ENCODE peak calls at places on chromosomes 2 and 18, in nine cellular contexts. J is heart left ventricle, D is IMR-90, W is right lobe of liver, A is AG10803, N is foreskin fibroblast, P is uterus, F is epithelial cell of proximal tubule, M is coronary artery. Y is an unnamed sample.

GRCh38 chr2:136670-137069 is 90.4 kb upstream of the FAM110C start:
- DNase-seq in J (no peak), F (no peak), D (no peak), A (no peak), P (no peak), N (no peak), M (no peak), W (no peak), Y (no peak)

GRCh38 chr2:22691666-22692065 is 693.3 kb upstream of the KLHL29 start:
- DNase-seq in M (no peak), A (no peak), D (no peak), P (no peak), N (no peak), J (no peak), W (no peak), F (no peak), Y (no peak)

GRCh38 chr18:48924621-48925601 is 25.9 kb downstream of the SMAD7 start:
- DNase-seq in J (no peak), D (no peak), N (no peak), A (no peak), F (no peak), P (no peak), M (no peak), W (no peak), Y (no peak)

GRCh38 chr2:133966720-133967304 is 287.1 kb upstream of the MGAT5 start:
- DNase-seq in M (no peak), N (no peak), J (no peak), A (no peak), P (no peak), W (no peak), F (no peak), D (no peak), Y (no peak)

GRCh38 chr18:3511980-3512379 is 62.0 kb downstream of the TGIF1 start:
- DNase-seq in P (no peak), W (no peak), D (peak), M (no peak), J (no peak), F (peak), N (peak), A (peak), Y (peak)

GRCh38 chr2:77169426-77169825 is 352.8 kb downstream of the LRRTM4 start:
- DNase-seq in J (no peak), M (no peak), D (no peak), F (no peak), W (no peak), P (no peak), N (no peak), A (no peak), Y (no peak)

GRCh38 chr18:74645717-74646116 is 48.0 kb downstream of the ZNF407 start:
- DNase-seq in W (no peak), M (no peak), J (no peak), P (no peak), F (peak), A (peak), D (peak), N (peak), Y (peak)

GRCh38 chr2:216188956-216189355 is 79.8 kb downstream of the XRCC5 start:
- DNase-seq in D (peak), F (no peak), A (peak), J (no peak), M (no peak), P (no peak), N (peak), W (no peak), Y (peak)

GRCh38 chr2:172863341-172863740 is 127.7 kb downstream of the RAPGEF4 start:
- DNase-seq in D (no peak), F (no peak), M (no peak), W (no peak), J (no peak), A (no peak), N (no peak), P (no peak), Y (no peak)

GRCh38 chr2:23199115-23199918 is 185.7 kb upstream of the KLHL29 start:
- DNase-seq in W (no peak), M (no peak), N (peak), A (peak), F (no peak), D (peak), P (no peak), J (no peak), Y (peak)

GRCh38 chr2:134933732-134934131 is 15.1 kb downstream of the CCNT2 start:
- DNase-seq in J (no peak), N (no peak), W (no peak), M (no peak), A (no peak), F (no peak), D (no peak), P (no peak), Y (no peak)

GRCh38 chr2:46984642-46985476 is 69.3 kb upstream of the MCFD2 start:
- DNase-seq in W (no peak), D (peak), J (peak), P (peak), A (peak), N (peak), M (peak), F (peak), Y (peak)

GRCh38 chr2:237604960-237605359 is 14.4 kb upstream of the RAB17 start:
- DNase-seq in F (no peak), D (peak), M (no peak), P (no peak), J (no peak), W (no peak), A (peak), N (no peak), Y (peak)
- TF ChIP-seq CTCF in F (peak), D (peak), M (no peak), P (no peak), J (no peak), W (peak), A (peak), N (peak), Y (peak)

DNA sequence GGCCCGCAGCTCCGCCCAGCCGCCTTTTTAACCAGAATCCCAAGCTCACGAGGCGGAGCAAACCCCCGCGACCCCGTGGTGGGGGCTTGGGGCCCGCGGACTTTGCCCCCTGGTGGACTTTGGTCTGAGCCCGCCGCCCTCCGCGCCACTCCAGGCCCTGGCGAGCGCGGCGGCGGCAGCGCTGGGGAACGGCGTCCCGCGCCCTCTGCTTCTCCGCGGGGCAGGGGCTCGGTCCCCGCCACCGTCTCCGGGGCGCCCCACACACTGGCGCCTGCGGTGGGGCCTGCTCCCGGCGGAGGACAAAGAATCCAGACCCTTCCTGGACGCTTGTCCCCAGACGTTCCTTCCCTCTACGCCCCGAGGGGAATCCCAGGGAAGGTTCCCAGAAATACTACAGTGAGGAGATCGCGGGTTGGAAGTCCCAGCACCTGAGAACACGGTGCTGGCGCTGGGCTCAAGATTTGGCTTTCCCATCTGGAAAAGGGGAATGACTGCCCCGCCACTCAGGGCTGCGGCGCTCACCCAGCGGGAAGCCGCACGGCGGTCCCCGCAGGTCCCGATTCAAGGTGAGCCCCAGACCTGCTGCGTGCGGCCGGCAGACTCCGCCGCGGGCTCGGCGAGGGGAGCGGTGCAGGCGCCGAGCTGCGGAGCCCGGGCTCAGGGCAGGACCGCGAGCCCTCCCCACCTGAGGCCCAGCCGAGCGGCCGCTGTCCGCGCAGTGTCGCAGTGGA is at the start of gene HAAO:
- DNase-seq in W (peak), J (peak), P (peak), N (no peak), M (no peak), F (no peak), D (no peak), A (no peak), Y (no peak)
- TF ChIP-seq CTCF in W (peak), J (peak), P (no peak), N (no peak), M (no peak), F (no peak), D (no peak), A (no peak), Y (peak)

DNA sequence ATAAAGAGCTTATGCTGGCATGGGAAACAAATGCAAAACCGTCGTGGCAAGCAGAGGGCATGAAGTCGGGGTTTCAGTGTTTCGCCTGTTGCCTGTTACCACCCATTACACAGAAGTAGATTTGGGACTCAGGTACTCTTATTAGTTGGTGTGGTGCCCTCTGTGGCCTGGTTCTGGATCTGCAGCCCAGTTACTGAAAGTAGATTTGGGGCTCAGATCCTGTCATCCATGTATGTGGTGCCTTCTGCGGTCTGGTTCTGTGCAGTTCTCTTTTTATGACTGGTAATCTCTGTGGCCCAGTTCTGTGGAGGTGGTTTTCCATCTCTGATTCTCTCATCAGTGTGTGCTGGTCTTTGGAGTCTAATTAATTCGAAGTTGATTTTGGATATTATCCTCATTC is 45.2 kb downstream of the ADNP2 start:
- DNase-seq in F (no peak), J (no peak), A (no peak), P (no peak), M (no peak), D (peak), W (no peak), N (no peak), Y (no peak)
- TF ChIP-seq CTCF in F (peak), J (no peak), A (peak), P (no peak), M (no peak), D (peak), W (peak), N (peak), Y (peak)

GRCh38 chr2:160085662-160086061 is 23.2 kb upstream of the PLA2R1 start:
- DNase-seq in N (no peak), D (no peak), M (no peak), F (no peak), A (no peak), J (no peak), P (no peak), W (no peak), Y (no peak)
- TF ChIP-seq CTCF in N (peak), D (peak), M (no peak), F (peak), A (peak), J (no peak), P (no peak), W (no peak), Y (peak)

DNA sequence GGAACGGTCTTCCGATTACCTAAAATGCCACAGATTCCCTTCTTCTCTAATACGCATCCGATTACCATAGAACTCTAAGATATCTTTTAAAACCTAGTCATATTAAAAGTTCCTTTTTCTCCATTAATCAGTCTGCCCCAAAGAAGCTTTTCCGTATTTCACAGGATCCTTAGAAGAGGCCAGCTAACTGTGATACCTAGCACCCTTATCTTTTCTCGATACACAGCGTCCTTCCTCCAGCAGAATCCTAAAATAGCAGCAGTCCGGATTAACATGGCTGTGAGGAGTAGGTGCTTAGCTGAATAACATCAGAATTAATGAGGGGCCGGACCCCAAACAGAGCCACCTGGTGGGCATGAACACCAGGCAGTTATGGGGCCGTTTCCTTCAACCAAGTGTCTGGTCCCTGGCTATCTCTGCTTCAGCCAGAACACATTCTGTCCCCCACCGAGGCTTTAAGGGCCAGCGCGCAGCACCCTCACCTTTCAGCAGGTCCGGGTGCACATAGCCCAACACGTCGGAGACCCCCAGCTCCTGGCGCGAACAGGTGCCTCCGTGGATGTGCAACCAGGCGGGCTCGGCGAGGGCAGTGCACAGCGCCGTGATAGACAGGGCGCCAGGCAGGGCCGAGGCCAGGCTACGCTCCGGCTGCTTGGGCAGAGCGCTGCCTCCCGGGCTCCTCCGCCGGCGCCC is 995 bp downstream of the TMEM127 start:
- DNase-seq in D (peak), P (no peak), A (peak), M (no peak), F (no peak), J (no peak), N (no peak), W (peak), Y (peak)
- TF ChIP-seq CTCF in D (peak), P (no peak), A (peak), M (no peak), F (peak), J (peak), N (peak), W (peak), Y (peak)

GRCh38 chr2:223618172-223619035 is 16.2 kb upstream of the SCG2 start:
- DNase-seq in N (no peak), D (no peak), W (no peak), F (no peak), A (no peak), J (no peak), M (no peak), P (no peak), Y (no peak)
- TF ChIP-seq CTCF in N (no peak), D (no peak), W (no peak), F (peak), A (no peak), J (no peak), M (no peak), P (no peak), Y (no peak)